ENCODE peak calls at places on chromosomes 5 and 9, in nine cellular contexts. R is DND-41; M is lung; X is mesenchymal stem cell; P is CD8-positive, alpha-beta T cell; G is A549; Y is sigmoid colon; K is fibroblast of lung; U is right cardiac atrium. I is an unnamed sample. For H3K4me1 and H3K9me3, the result is how much of the 10 kb centered on the place peaks cover.

GRCh38 chr5:170147051-170147785 is 41.5 kb downstream of the FOXI1 start:
- DNase-seq in R (no peak), M (no peak), X (no peak), P (no peak), G (no peak), Y (no peak), K (no peak), U (no peak), I (no peak)

GRCh38 chr9:98576859-98577258 is 131.9 kb downstream of the GABBR2 start:
- DNase-seq in R (no peak), M (no peak), X (no peak), P (no peak), G (no peak), Y (no peak), K (no peak), U (no peak), I (no peak)

GRCh38 chr5:36638056-36638455 is 31.6 kb downstream of the SLC1A3 start:
- DNase-seq in R (no peak), M (no peak), X (no peak), P (no peak), G (no peak), Y (no peak), K (no peak), U (no peak), I (no peak)

GRCh38 chr5:137699291-137700281 is 36.3 kb downstream of the KLHL3 start:
- DNase-seq in R (no peak), M (no peak), X (no peak), P (no peak), G (no peak), Y (no peak), K (no peak), U (no peak), I (no peak)

GRCh38 chr9:87223397-87224246 is 274.0 kb upstream of the DAPK1 start:
- DNase-seq in R (no peak), M (no peak), X (peak), P (no peak), G (no peak), Y (no peak), K (peak), U (peak), I (no peak)

GRCh38 chr9:71783120-71783523 is 14.8 kb upstream of the CEMIP2 start:
- DNase-seq in R (peak), M (no peak), X (no peak), P (peak), G (no peak), Y (no peak), K (no peak), U (peak), I (peak)

GRCh38 chr5:145510324-145510723 is 324.8 kb downstream of the PRELID2 start:
- DNase-seq in R (no peak), M (no peak), X (peak), P (no peak), G (no peak), Y (no peak), K (peak), U (no peak), I (no peak)

GRCh38 chr9:137044502-137045177 is 1.3 kb downstream of the NPDC1 start:
- DNase-seq in R (no peak), M (no peak), X (no peak), P (no peak), G (no peak), Y (no peak), K (no peak), U (peak), I (no peak)

GRCh38 chr5:132420706-132421272 is 51.3 kb downstream of the SLC22A5 start:
- DNase-seq in R (peak), M (peak), X (no peak), P (no peak), G (no peak), Y (no peak), K (no peak), U (no peak), I (peak)

GRCh38 chr5:59992206-59992605 is 98.7 kb upstream of the PDE4D start:
- DNase-seq in R (no peak), M (no peak), X (peak), P (no peak), G (no peak), Y (no peak), K (no peak), U (no peak), I (no peak)

GRCh38 chr9:131167146-131167692 is 41.8 kb downstream of the NUP214 start:
- DNase-seq in R (no peak), M (no peak), X (no peak), P (no peak), G (no peak), Y (no peak), K (no peak), U (no peak), I (no peak)

GRCh38 chr9:133952598-133953550 is 39.2 kb downstream of the VAV2 start:
- DNase-seq in R (no peak), M (no peak), X (no peak), P (no peak), G (no peak), Y (no peak), K (no peak), U (peak), I (no peak)

GRCh38 chr5:89283758-89284493 is 400.9 kb upstream of the MEF2C start:
- DNase-seq in R (no peak), M (no peak), X (peak), P (no peak), G (no peak), Y (no peak), K (no peak), U (no peak), I (no peak)

GRCh38 chr9:105296889-105297288 is 52.4 kb downstream of the SLC44A1 start:
- DNase-seq in R (no peak), M (no peak), X (peak), P (no peak), G (peak), Y (no peak), K (peak), U (no peak), I (no peak)
- H3K4me3 ChIP-seq in R (no peak), M (no peak), X (no peak), P (no peak), G (no peak), Y (no peak), K (no peak), U (no peak), I (no peak)

GRCh38 chr5:134534058-134534725 is 8.7 kb downstream of the JADE2 start:
- DNase-seq in R (no peak), M (no peak), X (no peak), P (no peak), G (no peak), Y (no peak), K (no peak), U (no peak), I (no peak)
- H3K4me1 ChIP-seq in R (under half), M (under half), X (under half), P (half or more), G (under half), Y (under half), K (under half), U (under half), I (half or more)

GRCh38 chr5:39209924-39210323 is 9.4 kb downstream of the FYB1 start:
- DNase-seq in R (peak), M (no peak), X (no peak), P (peak), G (no peak), Y (no peak), K (no peak), U (peak), I (peak)

GRCh38 chr5:39208471-39208870 is 10.9 kb downstream of the FYB1 start:
- DNase-seq in R (no peak), M (no peak), X (no peak), P (peak), G (no peak), Y (no peak), K (no peak), U (no peak), I (no peak)

GRCh38 chr5:39214912-39215709 is 4.3 kb downstream of the FYB1 start:
- DNase-seq in R (peak), M (no peak), X (no peak), P (peak), G (no peak), Y (no peak), K (no peak), U (no peak), I (peak)

GRCh38 chr5:39213437-39214207 is 5.7 kb downstream of the FYB1 start:
- DNase-seq in R (no peak), M (no peak), X (no peak), P (no peak), G (no peak), Y (no peak), K (no peak), U (no peak), I (no peak)

GRCh38 chr5:39211773-39212172 is 7.6 kb downstream of the FYB1 start:
- DNase-seq in R (peak), M (no peak), X (no peak), P (no peak), G (no peak), Y (no peak), K (no peak), U (no peak), I (no peak)
- H3K9me3 ChIP-seq in R (under half), M (under half), X (under half), P (under half), G (under half), Y (under half), K (under half), U (under half), I (under half)

GRCh38 chr5:141850786-141851185 is 27.4 kb downstream of the PCDH1 start:
- DNase-seq in R (peak), M (no peak), X (no peak), P (no peak), G (peak), Y (no peak), K (no peak), U (no peak), I (no peak)
- H3K4me3 ChIP-seq in R (no peak), M (no peak), X (peak), P (no peak), G (peak), Y (peak), K (peak), U (peak), I (no peak)

I was measured in CD4-positive, CD25-positive, alpha-beta regulatory T cell.